ENCODE peak calls at places on chromosome 13, in six cellular contexts. D, B, F, A, T and W are unnamed samples. For H3K4me1, the result is how much of the 10 kb centered on the place peaks cover.

GRCh38 chr13:114132419-114133121 is at the start of gene RASA3:
- DNase-seq in D (peak), B (peak), F (peak), A (peak), T (peak), W (peak)

GRCh38 chr13:30997697-30998547 is 65.5 kb downstream of the TEX26 start:
- DNase-seq in D (no peak), B (no peak), F (no peak), A (no peak), T (no peak), W (no peak)

GRCh38 chr13:23378009-23378632 is 55.4 kb downstream of the SACS start:
- DNase-seq in D (peak), B (no peak), F (no peak), A (peak), T (no peak), W (no peak)

GRCh38 chr13:86825410-86825809 is 845.8 kb upstream of the SLITRK5 start:
- DNase-seq in D (no peak), B (no peak), F (no peak), A (no peak), T (no peak), W (no peak)

GRCh38 chr13:113659337-113659736 is 1.3 kb upstream of the ATP4B start:
- DNase-seq in D (no peak), B (no peak), F (no peak), A (peak), T (no peak), W (no peak)

GRCh38 chr13:40340368-40341085 is 325.9 kb downstream of the FOXO1 start:
- DNase-seq in D (no peak), B (no peak), F (no peak), A (no peak), T (no peak), W (no peak)

GRCh38 chr13:79295906-79296564 is 110.0 kb downstream of the RBM26 start:
- DNase-seq in D (no peak), B (no peak), F (no peak), A (no peak), T (no peak), W (no peak)

GRCh38 chr13:53075356-53076041 is 46.9 kb downstream of the OLFM4 start:
- DNase-seq in D (no peak), B (no peak), F (peak), A (no peak), T (no peak), W (no peak)

GRCh38 chr13:51341804-51342203 is 2.3 kb downstream of the SERPINE3 start:
- DNase-seq in D (no peak), B (no peak), F (no peak), A (no peak), T (no peak), W (no peak)

GRCh38 chr13:39369161-39369890 is 233.7 kb downstream of the LHFPL6 start:
- DNase-seq in D (no peak), B (no peak), F (no peak), A (no peak), T (no peak), W (no peak)

GRCh38 chr13:85347251-85347650 is 452.0 kb downstream of the SLITRK6 start:
- DNase-seq in D (no peak), B (no peak), F (no peak), A (no peak), T (no peak), W (no peak)

GRCh38 chr13:40126301-40127085 is 471.0 kb downstream of the COG6 start:
- DNase-seq in D (no peak), B (no peak), F (no peak), A (no peak), T (no peak), W (no peak)

GRCh38 chr13:41565221-41565620 is 107.9 kb downstream of the RGCC start:
- DNase-seq in D (no peak), B (no peak), F (no peak), A (no peak), T (no peak), W (no peak)

GRCh38 chr13:40983269-40983668 is 35.8 kb downstream of the ELF1 start:
- DNase-seq in D (no peak), B (no peak), F (no peak), A (no peak), T (no peak), W (no peak)

GRCh38 chr13:24670927-24671326 is 9.3 kb upstream of the ATP12A start:
- DNase-seq in D (no peak), B (no peak), F (peak), A (no peak), T (no peak), W (no peak)

GRCh38 chr13:111575276-111575675 is 254.8 kb downstream of the TEX29 start:
- DNase-seq in D (no peak), B (no peak), F (no peak), A (no peak), T (no peak), W (no peak)

GRCh38 chr13:92315265-92315664 is 911.3 kb upstream of the GPC6 start:
- DNase-seq in D (no peak), B (no peak), F (no peak), A (no peak), T (no peak), W (no peak)

GRCh38 chr13:112079696-112080095 is 12.7 kb downstream of the SOX1 start:
- DNase-seq in D (no peak), B (no peak), F (peak), A (peak), T (no peak), W (no peak)

GRCh38 chr13:113616281-113616906 is 31.8 kb downstream of the TFDP1 start:
- DNase-seq in D (no peak), B (no peak), F (no peak), A (no peak), T (no peak), W (peak)

GRCh38 chr13:97205971-97206370 is 16.2 kb upstream of the MBNL2 start:
- DNase-seq in D (no peak), B (no peak), F (no peak), A (no peak), T (no peak), W (no peak)

GRCh38 chr13:31208554-31209122 is 8.9 kb downstream of the B3GLCT start:
- DNase-seq in D (no peak), B (no peak), F (no peak), A (no peak), T (no peak), W (no peak)

GRCh38 chr13:90089051-90089450 is 1258.4 kb upstream of the MIR17HG start:
- DNase-seq in D (no peak), B (no peak), F (no peak), A (no peak), T (no peak), W (no peak)

GRCh38 chr13:95437561-95437960 is 115.0 kb upstream of the CLDN10 start:
- DNase-seq in D (no peak), B (no peak), F (no peak), A (no peak), T (no peak), W (no peak)

GRCh38 chr13:102983496-102983895 is 82.7 kb downstream of the SLC10A2 start:
- DNase-seq in D (no peak), B (no peak), F (no peak), A (no peak), T (no peak), W (no peak)

GRCh38 chr13:79457948-79458347 is 23.0 kb upstream of the NDFIP2 start:
- DNase-seq in D (no peak), B (no peak), F (no peak), A (no peak), T (no peak), W (no peak)

GRCh38 chr13:75927183-75927582 is 291.1 kb downstream of the LMO7 start:
- DNase-seq in D (no peak), B (no peak), F (no peak), A (no peak), T (no peak), W (no peak)

GRCh38 chr13:106238690-106239089 is 296.8 kb downstream of the EFNB2 start:
- DNase-seq in D (no peak), B (no peak), F (no peak), A (no peak), T (no peak), W (no peak)

GRCh38 chr13:105202384-105202783 is 1333.1 kb downstream of the EFNB2 start:
- DNase-seq in D (no peak), B (no peak), F (no peak), A (no peak), T (no peak), W (no peak)

GRCh38 chr13:77810430-77810829 is 108.2 kb downstream of the EDNRB start:
- DNase-seq in D (no peak), B (no peak), F (no peak), A (no peak), T (no peak), W (no peak)

GRCh38 chr13:73777134-73777533 is 357.1 kb downstream of the KLF12 start:
- DNase-seq in D (no peak), B (no peak), F (no peak), A (no peak), T (no peak), W (no peak)

GRCh38 chr13:98335721-98336120 is 158.7 kb upstream of the RNF113B start:
- DNase-seq in D (no peak), B (no peak), F (peak), A (no peak), T (no peak), W (no peak)

GRCh38 chr13:73607489-73608156 is 526.6 kb downstream of the KLF12 start:
- DNase-seq in D (no peak), B (no peak), F (no peak), A (no peak), T (no peak), W (no peak)

GRCh38 chr13:81929988-81930387 is 1589.1 kb upstream of the SPRY2 start:
- DNase-seq in D (no peak), B (no peak), F (peak), A (no peak), T (no peak), W (no peak)

GRCh38 chr13:77510156-77510555 is 25.4 kb upstream of the SCEL start:
- DNase-seq in D (no peak), B (no peak), F (no peak), A (no peak), T (no peak), W (no peak)

GRCh38 chr13:112078216-112078615 is 11.3 kb downstream of the SOX1 start:
- DNase-seq in D (no peak), B (no peak), F (peak), A (peak), T (no peak), W (no peak)

GRCh38 chr13:32045963-32046785 is 14.6 kb downstream of the FRY start:
- DNase-seq in D (no peak), B (no peak), F (no peak), A (no peak), T (no peak), W (no peak)

GRCh38 chr13:30002577-30002976 is 152.2 kb upstream of the UBL3 start:
- DNase-seq in D (no peak), B (no peak), F (no peak), A (no peak), T (no peak), W (no peak)

GRCh38 chr13:64482373-64482772 is 2747.8 kb downstream of the PCDH9 start:
- DNase-seq in D (no peak), B (no peak), F (no peak), A (no peak), T (no peak), W (no peak)

GRCh38 chr13:25778808-25779207 is 273.0 kb downstream of the SHISA2 start:
- DNase-seq in D (no peak), B (no peak), F (no peak), A (no peak), T (no peak), W (no peak)

GRCh38 chr13:25783076-25783475 is 268.7 kb downstream of the SHISA2 start:
- DNase-seq in D (no peak), B (no peak), F (no peak), A (no peak), T (no peak), W (no peak)

GRCh38 chr13:25778302-25778701 is 273.5 kb downstream of the SHISA2 start:
- DNase-seq in D (no peak), B (no peak), F (no peak), A (no peak), T (no peak), W (no peak)

GRCh38 chr13:25783480-25784081 is 268.2 kb downstream of the SHISA2 start:
- DNase-seq in D (no peak), B (no peak), F (no peak), A (no peak), T (no peak), W (no peak)

GRCh38 chr13:25784119-25784518 is 267.7 kb downstream of the SHISA2 start:
- DNase-seq in D (no peak), B (no peak), F (no peak), A (no peak), T (no peak), W (no peak)
- H3K27ac ChIP-seq in D (no peak), B (no peak), F (no peak), A (no peak), T (no peak), W (no peak)

DNA sequence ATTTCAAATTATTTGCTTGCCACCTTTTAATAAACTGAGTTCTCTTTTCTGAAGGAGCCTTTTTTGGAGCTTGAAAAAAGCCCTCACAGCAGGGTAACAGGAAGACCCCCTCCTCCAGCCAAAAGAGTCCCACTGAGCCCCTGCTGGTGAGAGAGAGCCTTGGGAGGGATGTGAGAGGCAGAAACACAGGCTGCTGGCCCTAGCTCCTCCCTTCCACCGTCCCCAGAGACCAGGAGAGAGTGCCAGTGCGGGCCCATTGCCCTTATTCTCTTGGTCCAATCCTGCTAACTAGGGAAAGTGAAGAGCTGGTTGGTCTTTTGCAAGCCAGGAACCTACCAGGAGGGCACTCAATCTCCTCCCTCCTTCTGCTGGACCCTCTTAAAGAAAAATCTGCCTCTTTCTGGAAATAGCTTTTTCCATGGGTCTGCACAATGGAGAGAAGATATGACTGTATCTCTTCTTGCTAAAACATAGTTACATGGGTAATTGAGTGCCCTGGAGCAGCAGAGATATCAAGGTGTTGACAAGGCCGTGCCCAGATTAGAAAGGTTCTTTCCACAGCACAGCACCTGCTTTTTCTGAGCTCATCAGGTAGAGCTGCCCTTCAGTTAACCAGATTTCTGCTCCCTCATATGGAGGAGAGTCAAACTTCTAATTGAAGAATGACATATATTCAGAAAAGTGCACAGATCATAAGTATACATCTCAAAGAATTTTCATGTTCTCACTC is 113.9 kb downstream of the LRCH1 start:
- DNase-seq in D (no peak), B (no peak), F (peak), A (peak), T (no peak), W (no peak)
- H3K4me1 ChIP-seq in D (under half), B (under half), F (under half), A (under half), T (half or more), W (under half)

GRCh38 chr13:44231786-44232516 is 141.7 kb upstream of the SERP2 start:
- DNase-seq in D (no peak), B (peak), F (peak), A (peak), T (peak), W (peak)
- TF ChIP-seq CTCF in D (no peak), B (no peak), F (peak), A (peak), T (no peak), W (no peak)

GRCh38 chr13:110521296-110521680 is 40.2 kb downstream of the RAB20 start:
- DNase-seq in D (no peak), B (no peak), F (no peak), A (no peak), T (no peak), W (no peak)

GRCh38 chr13:110523180-110523579 is 38.3 kb downstream of the RAB20 start:
- DNase-seq in D (no peak), B (no peak), F (no peak), A (peak), T (no peak), W (no peak)

GRCh38 chr13:110523838-110524237 is 37.7 kb downstream of the RAB20 start:
- DNase-seq in D (no peak), B (no peak), F (no peak), A (peak), T (no peak), W (no peak)

GRCh38 chr13:110520431-110521295 is 40.9 kb downstream of the RAB20 start:
- DNase-seq in D (no peak), B (peak), F (no peak), A (peak), T (peak), W (peak)

GRCh38 chr13:110521946-110522345 is 39.6 kb downstream of the RAB20 start:
- DNase-seq in D (no peak), B (no peak), F (no peak), A (peak), T (peak), W (no peak)
- H3K27ac ChIP-seq in D (no peak), B (peak), F (no peak), A (peak), T (peak), W (peak)

DNA sequence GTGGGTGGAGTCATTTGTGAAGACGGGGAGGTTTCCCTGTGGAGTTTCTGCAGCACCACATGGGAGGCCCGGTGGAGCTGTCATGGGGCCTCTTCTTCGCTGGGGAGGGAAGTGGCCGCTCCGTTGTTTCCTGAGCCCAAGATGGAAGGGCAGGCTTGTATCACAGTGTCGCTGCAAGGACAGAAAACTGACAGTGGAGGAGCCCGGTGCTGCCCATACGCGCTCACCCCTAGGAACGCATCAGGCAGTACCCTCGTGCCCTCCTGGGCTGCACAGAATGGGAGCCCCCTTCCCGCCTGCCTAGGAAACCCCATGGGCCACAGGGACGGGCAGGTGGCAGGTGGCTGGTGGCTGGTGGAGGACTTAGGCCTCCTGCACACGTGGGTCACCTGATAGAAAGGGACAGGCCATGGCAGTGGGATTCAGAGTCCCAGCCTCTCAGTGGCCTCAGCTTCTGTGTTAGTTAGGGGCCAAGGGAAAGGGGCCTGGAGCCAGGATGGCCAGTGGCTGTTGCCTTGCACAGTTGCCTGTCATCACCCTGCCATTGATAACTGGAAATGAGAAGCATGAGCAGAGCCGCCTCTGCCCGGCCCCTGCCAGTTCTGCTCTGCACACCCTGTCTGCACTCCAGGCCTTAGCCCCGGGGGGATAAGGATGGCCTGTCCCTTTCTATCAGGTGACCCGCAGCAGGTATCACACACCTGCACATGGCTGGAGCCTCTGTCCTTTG is 7.6 kb downstream of the COL4A2 start:
- DNase-seq in D (no peak), B (no peak), F (peak), A (peak), T (no peak), W (no peak)
- H3K4me1 ChIP-seq in D (under half), B (under half), F (under half), A (half or more), T (under half), W (under half)

GRCh38 chr13:99505814-99506269 is 4.6 kb downstream of the TM9SF2 start:
- DNase-seq in D (no peak), B (no peak), F (no peak), A (no peak), T (no peak), W (no peak)
- TF ChIP-seq CTCF in D (peak), B (peak), F (peak), A (peak), T (no peak), W (no peak)

GRCh38 chr13:107838592-107839161 is 376.7 kb downstream of the LIG4 start:
- DNase-seq in D (no peak), B (no peak), F (peak), A (no peak), T (no peak), W (no peak)

GRCh38 chr13:107834268-107834667 is 381.1 kb downstream of the LIG4 start:
- DNase-seq in D (no peak), B (no peak), F (no peak), A (no peak), T (no peak), W (no peak)

GRCh38 chr13:107832521-107833095 is 382.7 kb downstream of the LIG4 start:
- DNase-seq in D (no peak), B (no peak), F (no peak), A (no peak), T (no peak), W (no peak)

GRCh38 chr13:107834717-107835116 is 380.6 kb downstream of the LIG4 start:
- DNase-seq in D (no peak), B (no peak), F (no peak), A (no peak), T (no peak), W (no peak)

GRCh38 chr13:107835339-107836018 is 379.9 kb downstream of the LIG4 start:
- DNase-seq in D (no peak), B (no peak), F (no peak), A (no peak), T (no peak), W (no peak)
- H3K27ac ChIP-seq in D (no peak), B (no peak), F (no peak), A (no peak), T (no peak), W (no peak)

DNA sequence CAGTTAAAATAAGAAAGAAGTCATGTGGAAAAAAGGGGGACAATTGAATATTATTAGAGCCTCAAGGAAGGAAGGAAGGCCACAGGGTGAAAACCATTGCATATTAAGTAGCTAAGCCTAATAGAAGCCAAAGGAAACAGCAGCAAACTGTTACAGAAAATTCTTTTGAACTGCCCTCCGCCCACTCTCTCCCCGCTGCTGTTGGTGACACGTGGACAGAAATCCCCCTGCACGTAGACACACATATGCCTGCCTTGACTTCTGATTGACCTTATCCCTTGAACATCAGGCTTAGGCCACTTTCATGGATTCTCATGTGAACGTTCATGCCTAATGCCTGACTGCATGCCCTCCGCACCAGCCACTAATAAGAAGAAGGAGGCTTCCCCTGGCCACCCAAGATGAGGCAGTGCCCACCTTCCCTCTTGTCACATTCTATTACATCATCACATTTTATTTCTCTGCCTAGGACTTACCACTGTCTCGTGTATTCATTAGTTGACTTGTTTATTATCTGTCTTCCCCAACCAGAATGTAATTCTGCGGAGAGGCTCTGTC is 229.2 kb downstream of the KCNRG start:
- DNase-seq in D (no peak), B (no peak), F (no peak), A (no peak), T (no peak), W (no peak)
- H3K4me1 ChIP-seq in D (under half), B (under half), F (under half), A (under half), T (under half), W (under half)